ENCODE peak calls at places on chromosomes 3 and 15, in four cellular contexts. G, S, R and V are unnamed samples.

GRCh38 chr3:113948015-113948917 is 453 bp downstream of the ZDHHC23 start:
- DNase-seq in S (peak; percentile 49), R (no peak), G (peak; percentile 11), V (peak; percentile 62)

GRCh38 chr3:105466495-105467080 is 99.9 kb downstream of the ALCAM start:
- DNase-seq in G (no peak), S (no peak), R (no peak), V (no peak)

GRCh38 chr3:194854290-194855024 is 168.8 kb downstream of the FAM43A start:
- DNase-seq in R (no peak), G (no peak), S (no peak), V (no peak)

GRCh38 chr3:40618158-40618557 is 93.4 kb downstream of the ZNF621 start:
- DNase-seq in S (no peak), G (no peak), R (no peak), V (no peak)

GRCh38 chr15:32908135-32908801 is 190.5 kb downstream of the GREM1 start:
- DNase-seq in S (no peak), G (no peak), R (peak; percentile 71), V (peak; percentile 29)

GRCh38 chr3:197555281-197556261 is at the start of gene BDH1:
- DNase-seq in G (peak; percentile 68), R (no peak), S (no peak), V (peak; percentile 68)

GRCh38 chr3:52551118-52551517 is 14.7 kb downstream of the UQCC5 start:
- DNase-seq in R (no peak), G (no peak), S (no peak), V (no peak)

GRCh38 chr3:190130037-190130436 is 9.3 kb upstream of the P3H2 start:
- DNase-seq in G (no peak), S (no peak), R (no peak), V (no peak)

GRCh38 chr3:129058441-129059194 is 2.0 kb upstream of the GP9 start:
- DNase-seq in G (no peak), R (peak; percentile 48), S (no peak), V (no peak)

GRCh38 chr15:63514533-63514943 is 10.1 kb downstream of the USP3 start:
- DNase-seq in S (no peak), R (no peak), G (peak; percentile 59), V (no peak)

GRCh38 chr3:120147072-120147871 is 53.0 kb upstream of the GSK3B start:
- DNase-seq in S (no peak), G (peak; percentile 19), R (no peak), V (no peak)

GRCh38 chr15:71780349-71780976 is 29.9 kb upstream of the NR2E3 start:
- DNase-seq in S (peak; percentile 55), G (peak; percentile 12), R (peak; percentile 49), V (peak; percentile 45)

GRCh38 chr15:65937476-65937875 is 68.2 kb downstream of the RAB11A start:
- DNase-seq in R (no peak), G (no peak), S (peak; percentile 48), V (no peak)

GRCh38 chr3:124826703-124827102 is 60.5 kb downstream of the ITGB5 start:
- DNase-seq in G (no peak), S (no peak), R (no peak), V (no peak)

GRCh38 chr15:89377842-89378698 is 43.4 kb upstream of the POLG start:
- DNase-seq in S (no peak), G (no peak), R (no peak), V (no peak)

GRCh38 chr3:30461311-30461710 is 145.1 kb upstream of the TGFBR2 start:
- DNase-seq in G (no peak), S (no peak), R (no peak), V (no peak)

GRCh38 chr3:59138966-59139365 is 89.1 kb upstream of the CFAP20DC start:
- DNase-seq in R (no peak), G (no peak), S (no peak), V (no peak)

GRCh38 chr15:99564221-99565030 is 1.4 kb upstream of the MEF2A start:
- DNase-seq in G (peak; percentile 55), R (peak; percentile 50), S (no peak), V (no peak)

GRCh38 chr3:129618901-129619671 is 12.6 kb upstream of the PLXND1 start:
- DNase-seq in S (no peak), G (no peak), R (no peak), V (no peak)

GRCh38 chr3:94336076-94336741 is 273.3 kb downstream of the NSUN3 start:
- DNase-seq in S (no peak), G (no peak), R (no peak), V (no peak)

GRCh38 chr15:96347181-96348111 is 16.9 kb downstream of the NR2F2 start:
- DNase-seq in G (peak; percentile 54), R (no peak), S (no peak), V (no peak)

GRCh38 chr3:125062904-125063618 is 7.3 kb upstream of the HEG1 start:
- DNase-seq in S (no peak), G (no peak), R (no peak), V (no peak)

GRCh38 chr3:106083207-106083606 is 214.4 kb upstream of the CBLB start:
- DNase-seq in S (no peak), R (no peak), G (no peak), V (no peak)

GRCh38 chr3:189276481-189277190 is 104.9 kb downstream of the TPRG1 start:
- DNase-seq in G (peak; percentile 87), S (no peak), R (no peak), V (no peak)

GRCh38 chr15:50145451-50145872 is 26.4 kb upstream of the ATP8B4 start:
- DNase-seq in R (peak; percentile 16), G (no peak), S (peak; percentile 69), V (no peak)

GRCh38 chr3:170749185-170749584 is 120.8 kb downstream of the RPL22L1 start:
- DNase-seq in S (no peak), R (no peak), G (no peak), V (no peak)

GRCh38 chr3:113428581-113428980 is 12.7 kb downstream of the CFAP44 start:
- DNase-seq in S (no peak), G (no peak), R (no peak), V (no peak)

GRCh38 chr15:75900577-75900976 is 3.1 kb upstream of the FBXO22 start:
- DNase-seq in R (no peak), G (no peak), S (no peak), V (no peak)

GRCh38 chr3:176214758-176215157 is 982.5 kb downstream of the TBL1XR1 start:
- DNase-seq in R (no peak), S (no peak), G (no peak), V (no peak)

GRCh38 chr15:68175527-68175926 is 29.6 kb downstream of the CALML4 start:
- DNase-seq in G (peak; percentile 32), S (no peak), R (no peak), V (no peak)
- TF ChIP-seq SPI1 in G (no peak), S (no peak), R (no peak), V (no peak)

GRCh38 chr3:4786431-4786830 is 192.8 kb upstream of the BHLHE40 start:
- DNase-seq in G (peak; percentile 66), R (no peak), S (no peak), V (no peak)
- TF ChIP-seq SPI1 in G (no peak), R (no peak), S (no peak), V (no peak)

GRCh38 chr3:151544164-151544548 is 83.3 kb upstream of the IGSF10 start:
- DNase-seq in S (no peak), R (no peak), G (no peak), V (no peak)

GRCh38 chr3:151537751-151538150 is 76.9 kb upstream of the IGSF10 start:
- DNase-seq in S (no peak), G (no peak), R (no peak), V (no peak)

GRCh38 chr3:151541184-151541583 is 80.3 kb upstream of the IGSF10 start:
- DNase-seq in G (no peak), R (no peak), S (no peak), V (no peak)

GRCh38 chr3:151539599-151539998 is 78.7 kb upstream of the IGSF10 start:
- DNase-seq in R (no peak), G (no peak), S (no peak), V (no peak)

DNA sequence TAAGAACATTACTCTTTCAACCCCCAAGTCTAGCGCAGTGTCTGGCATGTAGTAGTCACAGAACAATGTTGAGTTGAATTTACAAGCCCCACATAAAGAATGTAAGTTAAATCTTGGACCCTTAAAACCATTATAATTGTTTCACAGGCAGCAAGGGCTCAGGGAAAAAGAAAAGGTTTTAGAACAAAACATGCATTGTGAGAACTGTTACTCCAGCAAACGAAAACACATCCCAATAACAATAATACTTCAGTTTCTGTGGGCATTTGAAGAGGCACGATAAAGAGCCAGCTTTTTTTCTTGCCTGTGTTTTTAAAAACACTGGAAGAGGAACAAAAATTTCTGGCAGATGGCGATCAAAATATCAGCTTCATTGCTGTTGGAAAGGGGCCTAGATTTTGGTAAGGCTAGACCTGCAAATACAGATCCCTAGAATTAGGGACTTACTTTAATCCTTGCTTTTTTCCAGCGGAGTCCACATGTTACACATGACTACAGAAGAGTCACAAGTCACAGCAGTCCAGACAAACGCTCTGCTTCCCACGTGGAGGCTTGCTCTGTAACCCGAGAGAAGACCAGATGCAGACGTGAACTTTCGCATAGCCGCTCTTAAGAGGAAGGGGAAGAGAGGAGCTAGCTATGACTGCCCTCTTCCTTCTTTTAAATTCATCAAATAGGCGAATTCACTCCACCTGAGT is 78.0 kb upstream of the IGSF10 start:
- DNase-seq in R (no peak), S (no peak), G (peak; percentile 82), V (no peak)
- TF ChIP-seq SPI1 in R (no peak), S (peak; percentile 32), G (peak; percentile 88), V (no peak)

GRCh38 chr3:165643433-165643824 is 193.8 kb downstream of the BCHE start:
- DNase-seq in S (no peak), R (no peak), G (no peak), V (no peak)

GRCh38 chr3:165640970-165641369 is 196.3 kb downstream of the BCHE start:
- DNase-seq in G (no peak), R (no peak), S (no peak), V (no peak)

GRCh38 chr3:165644331-165644730 is 192.9 kb downstream of the BCHE start:
- DNase-seq in G (no peak), S (no peak), R (no peak), V (no peak)

GRCh38 chr3:165641569-165642310 is 195.5 kb downstream of the BCHE start:
- DNase-seq in R (no peak), G (no peak), S (no peak), V (no peak)

DNA sequence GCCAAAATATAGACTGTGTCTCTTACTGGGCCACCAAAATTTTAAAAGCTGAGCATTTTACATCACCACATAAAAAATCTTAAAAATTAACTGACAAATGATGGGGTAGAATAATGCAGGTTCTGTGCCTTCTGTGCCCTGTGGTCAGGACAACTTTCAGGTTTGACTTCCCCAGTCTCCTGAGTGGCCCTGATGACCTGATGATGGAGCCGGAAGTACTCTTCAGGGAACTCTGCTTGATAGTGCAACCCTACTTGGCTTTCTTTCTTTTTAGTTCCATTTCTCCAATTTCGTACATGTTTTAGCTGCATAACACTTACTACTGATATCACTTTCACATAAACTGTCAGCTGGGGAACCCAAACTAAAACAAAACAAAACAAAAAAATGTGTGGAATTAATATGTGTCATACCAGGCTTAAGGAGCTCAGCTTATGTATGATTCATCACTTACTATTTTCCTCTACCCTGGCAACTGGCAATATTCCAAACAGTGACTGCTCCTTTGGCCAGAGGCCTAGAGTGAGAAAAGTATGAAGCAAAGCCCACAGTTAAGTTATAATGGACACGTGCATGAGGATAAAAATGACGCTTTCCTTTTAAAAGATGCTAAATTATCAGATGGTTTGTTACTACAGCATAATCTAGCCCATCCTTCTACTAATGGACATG is 194.3 kb downstream of the BCHE start:
- DNase-seq in G (no peak), R (no peak), S (no peak), V (no peak)
- TF ChIP-seq SPI1 in G (no peak), R (no peak), S (no peak), V (no peak)